ENCODE peak calls at places on chromosomes 2 and 18, in five cellular contexts. Q is mesenchymal stem cell; K is vagina; W is CD8-positive, alpha-beta memory T cell; J is left lung. P is an unnamed sample.
A peak's percentile ranks its signal among the peaks of the same experiment; 100 is the strongest.

GRCh38 chr2:45458909-45459563 is 152.0 kb downstream of the SRBD1 start:
- DNase-seq in Q (peak; percentile 58), K (no peak), W (no peak), J (no peak), P (no peak)

GRCh38 chr2:65613968-65614555 is 181.7 kb upstream of the SPRED2 start:
- DNase-seq in Q (no peak), K (no peak), W (no peak), J (no peak), P (no peak)

GRCh38 chr2:212723226-212723625 is 184.6 kb upstream of the ERBB4 start:
- DNase-seq in Q (no peak), K (no peak), W (no peak), J (no peak), P (no peak)

GRCh38 chr2:233643128-233643527 is 6.9 kb downstream of the UGT1A10 start:
- DNase-seq in Q (no peak), K (no peak), W (no peak), J (no peak), P (no peak)

GRCh38 chr2:196971574-196972279 is 45.2 kb upstream of the PGAP1 start:
- DNase-seq in Q (no peak), K (no peak), W (no peak), J (no peak), P (no peak)

GRCh38 chr2:10688921-10689807 is 611 bp downstream of the NOL10 start:
- DNase-seq in Q (no peak), K (no peak), W (no peak), J (no peak), P (no peak)

GRCh38 chr18:79321625-79322024 is 74.1 kb upstream of the NFATC1 start:
- DNase-seq in Q (peak; percentile 30), K (no peak), W (no peak), J (no peak), P (no peak)

GRCh38 chr2:108928660-108929377 is 60.2 kb downstream of the EDAR start:
- DNase-seq in Q (no peak), K (no peak), W (peak; percentile 8), J (no peak), P (no peak)

GRCh38 chr2:19899853-19900525 is 1.8 kb downstream of the TTC32 start:
- DNase-seq in Q (peak; percentile 24), K (no peak), W (no peak), J (no peak), P (no peak)

GRCh38 chr2:175743020-175743419 is 259.0 kb downstream of the LNPK start:
- DNase-seq in Q (no peak), K (no peak), W (no peak), J (no peak), P (no peak)

GRCh38 chr2:100321881-100322820 is at the start of gene LONRF2:
- DNase-seq in Q (peak; percentile 2), K (no peak), W (no peak), J (peak; percentile 32), P (no peak)

GRCh38 chr2:26816893-26817292 is 31.0 kb downstream of the CENPA start:
- DNase-seq in Q (no peak), K (no peak), W (no peak), J (no peak), P (no peak)

GRCh38 chr2:136407113-136407951 is 289.4 kb upstream of the CXCR4 start:
- DNase-seq in Q (no peak), K (peak; percentile 64), W (no peak), J (no peak), P (no peak)

GRCh38 chr2:228590681-228591080 is 409.2 kb upstream of the SPHKAP start:
- DNase-seq in Q (no peak), K (no peak), W (no peak), J (no peak), P (no peak)

GRCh38 chr2:133492719-133493366 is 75.4 kb downstream of the NCKAP5 start:
- DNase-seq in Q (no peak), K (no peak), W (no peak), J (no peak), P (no peak)

GRCh38 chr2:14632133-14632936 is at the start of gene LRATD1:
- DNase-seq in Q (peak; percentile 68), K (no peak), W (no peak), J (peak; percentile 87), P (no peak)

GRCh38 chr2:65340898-65341681 is 91.3 kb downstream of the SPRED2 start:
- DNase-seq in Q (no peak), K (no peak), W (no peak), J (no peak), P (no peak)

GRCh38 chr2:236855866-236856855 is 229.5 kb upstream of the COPS8 start:
- DNase-seq in Q (no peak), K (no peak), W (no peak), J (no peak), P (no peak)

GRCh38 chr18:29191263-29191662 is 1014.3 kb upstream of the CDH2 start:
- DNase-seq in Q (peak; percentile 14), K (no peak), W (no peak), J (no peak), P (no peak)

GRCh38 chr2:166140922-166141321 is 13.1 kb upstream of the SCN1A start:
- DNase-seq in Q (no peak), K (no peak), W (no peak), J (peak; percentile 57), P (no peak)

GRCh38 chr2:47675196-47675825 is 107.6 kb upstream of the MSH6 start:
- DNase-seq in Q (no peak), K (no peak), W (no peak), J (no peak), P (no peak)

GRCh38 chr2:161981016-161981415 is 93.0 kb downstream of the DPP4 start:
- DNase-seq in Q (no peak), K (no peak), W (no peak), J (no peak), P (no peak)

GRCh38 chr2:33395660-33396249 is 80.7 kb upstream of the RASGRP3 start:
- DNase-seq in Q (peak; percentile 62), K (no peak), W (no peak), J (peak; percentile 35), P (no peak)

GRCh38 chr2:214019973-214020345 is 390.9 kb upstream of the VWC2L start:
- DNase-seq in Q (peak; percentile 12), K (no peak), W (no peak), J (no peak), P (no peak)

GRCh38 chr18:31685097-31686082 is 1.0 kb upstream of the B4GALT6 start:
- DNase-seq in Q (peak; percentile 87), K (no peak), W (peak; percentile 17), J (peak; percentile 67), P (peak; percentile 19)

GRCh38 chr18:35051978-35052377 is 10.8 kb downstream of the MAPRE2 start:
- DNase-seq in Q (no peak), K (no peak), W (no peak), J (no peak), P (no peak)

GRCh38 chr2:134134313-134134706 is 119.6 kb upstream of the MGAT5 start:
- DNase-seq in Q (no peak), K (no peak), W (no peak), J (no peak), P (no peak)

GRCh38 chr2:28199995-28200394 is 192.7 kb upstream of the FOSL2 start:
- DNase-seq in Q (no peak), K (no peak), W (no peak), J (no peak), P (no peak)

GRCh38 chr2:222448806-222449205 is 24.5 kb downstream of the SGPP2 start:
- DNase-seq in Q (peak; percentile 96), K (peak; percentile 93), W (no peak), J (peak; percentile 41), P (no peak)

GRCh38 chr2:240585101-240585500 is 1.4 kb upstream of the CAPN10 start:
- DNase-seq in Q (no peak), K (no peak), W (no peak), J (no peak), P (no peak)

GRCh38 chr2:240583774-240584173 is 2.8 kb upstream of the CAPN10 start:
- DNase-seq in Q (no peak), K (no peak), W (no peak), J (no peak), P (no peak)

GRCh38 chr2:240584486-240585031 is 2.0 kb upstream of the CAPN10 start:
- DNase-seq in Q (peak; percentile 40), K (no peak), W (no peak), J (no peak), P (no peak)

GRCh38 chr2:240581811-240582210 is 4.7 kb upstream of the CAPN10 start:
- DNase-seq in Q (no peak), K (no peak), W (no peak), J (no peak), P (no peak)

GRCh38 chr2:240582781-240583180 is 3.8 kb upstream of the CAPN10 start:
- DNase-seq in Q (no peak), K (no peak), W (no peak), J (no peak), P (no peak)
- H3K4me1 ChIP-seq in Q (peaks cover 40% of the 10 kb centered on the region), K (peaks cover 59% of the 10 kb centered on the region), W (peaks cover 44% of the 10 kb centered on the region), J (peaks cover 68% of the 10 kb centered on the region), P (peaks cover 46% of the 10 kb centered on the region)

DNA sequence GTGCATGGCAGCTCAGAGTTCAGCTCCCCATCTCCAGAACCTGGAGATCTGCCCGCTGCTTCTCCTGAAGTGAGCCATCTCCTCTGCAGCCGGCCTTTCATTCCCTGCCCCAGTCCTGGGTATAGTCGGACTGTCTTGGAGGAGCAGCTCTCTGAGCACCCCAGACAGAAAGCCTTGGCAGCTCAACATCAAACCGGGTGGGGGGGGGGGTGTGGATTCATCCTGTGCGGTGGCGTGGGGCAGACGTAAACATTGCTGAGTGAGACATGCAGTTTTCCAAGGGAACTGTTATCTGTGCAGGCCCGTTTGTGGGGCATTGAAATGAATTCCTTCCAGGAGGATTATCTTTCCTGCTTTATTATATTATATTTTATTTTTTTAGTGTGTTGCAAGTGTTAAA is 125.9 kb upstream of the MYCN start:
- DNase-seq in Q (no peak), K (no peak), W (no peak), J (no peak), P (no peak)
- H3K9me3 ChIP-seq in Q (peaks cover 2% of the 10 kb centered on the region), K (no peaks in the 10 kb centered on the region), W (no peaks in the 10 kb centered on the region), J (no peaks in the 10 kb centered on the region), P (no peaks in the 10 kb centered on the region)

GRCh38 chr2:238207006-238207405 is 3.5 kb upstream of the ILKAP start:
- DNase-seq in Q (peak; percentile 14), K (no peak), W (no peak), J (no peak), P (no peak)
- H3K4me3 ChIP-seq in Q (no peak overlapping the region), K (no peak overlapping the region), W (no peak overlapping the region), J (no peak overlapping the region), P (no peak overlapping the region)

DNA sequence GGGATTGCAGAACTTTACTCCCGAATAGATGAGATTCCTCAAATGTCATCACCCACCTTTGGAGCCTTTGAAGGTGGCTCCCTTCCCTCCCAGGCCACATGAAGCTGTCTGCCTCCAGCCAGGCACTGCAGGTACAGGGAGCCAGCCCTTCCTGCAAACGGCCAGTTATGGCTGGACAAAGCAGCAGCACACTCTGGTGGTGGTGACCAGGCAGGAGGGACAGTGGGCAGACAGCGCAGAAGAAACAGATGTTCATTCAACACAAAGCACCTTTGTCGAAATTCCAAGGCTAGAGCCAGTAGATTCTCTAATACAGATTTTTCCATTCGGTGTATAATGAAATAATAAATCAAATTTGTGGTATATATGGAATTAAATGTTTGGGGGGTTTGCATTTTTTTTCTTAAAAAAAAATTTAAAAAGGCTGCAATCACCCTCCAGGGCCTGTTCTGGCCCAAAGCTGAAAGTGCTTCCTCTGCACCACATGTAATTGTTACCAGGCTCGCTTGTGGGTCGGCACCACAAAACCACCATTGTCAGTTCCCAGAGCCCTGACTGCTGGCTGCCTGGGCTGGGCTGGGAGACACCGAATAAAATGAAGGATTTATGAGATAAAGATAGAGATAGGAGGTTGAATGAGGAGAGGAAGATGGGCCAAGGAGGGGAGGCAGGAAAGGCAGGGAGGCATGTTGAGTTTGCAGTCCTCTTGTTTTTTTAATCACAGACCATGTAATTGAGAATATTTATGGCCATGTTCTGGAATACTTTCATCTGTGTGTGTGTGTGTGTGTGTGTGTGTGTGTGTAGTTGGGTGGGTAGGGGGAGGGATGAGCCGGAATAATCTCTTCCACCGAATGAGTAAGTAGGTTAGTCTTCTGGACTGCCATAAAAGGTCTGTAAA is 14.5 kb downstream of the NRP2 start:
- DNase-seq in Q (peak; percentile 77), K (no peak), W (no peak), J (no peak), P (no peak)
- H3K4me1 ChIP-seq in Q (peaks cover 30% of the 10 kb centered on the region), K (peaks cover 34% of the 10 kb centered on the region), W (no peaks in the 10 kb centered on the region), J (peaks cover 52% of the 10 kb centered on the region), P (no peaks in the 10 kb centered on the region)

P was measured in CD8-positive, alpha-beta T cell.